ENCODE peak calls at places on chromosomes 16 and 17, in seven cellular contexts. G is A549; L is aorta; W is stomach; E is adrenal gland; R is left ventricle myocardium inferior; U is CD8-positive, alpha-beta memory T cell. T is an unnamed sample. For H3K4me1, the result is how much of the 10 kb centered on the place peaks cover.

GRCh38 chr16:88940196-88941050 is 36.6 kb downstream of the CBFA2T3 start:
- DNase-seq in G (peak), L (no peak), W (no peak), E (no peak), R (no peak), U (no peak), T (peak)

GRCh38 chr17:67629963-67630320 is 87.8 kb upstream of the NOL11 start:
- DNase-seq in G (peak), L (no peak), W (no peak), E (no peak), R (no peak), U (no peak), T (no peak)

GRCh38 chr16:83403751-83404150 is 404.0 kb upstream of the HSBP1 start:
- DNase-seq in G (no peak), L (no peak), W (no peak), E (no peak), R (no peak), U (no peak), T (no peak)

GRCh38 chr17:45270828-45271418 is 9.0 kb upstream of the SPATA32 start:
- DNase-seq in G (no peak), L (no peak), W (no peak), E (no peak), R (no peak), U (peak), T (peak)

GRCh38 chr17:3788200-3788599 is 12.8 kb downstream of the ITGAE start:
- DNase-seq in G (no peak), L (peak), W (no peak), E (no peak), R (no peak), U (peak), T (peak)

GRCh38 chr17:72624652-72625051 is 467.8 kb downstream of the SLC39A11 start:
- DNase-seq in G (no peak), L (no peak), W (no peak), E (no peak), R (no peak), U (no peak), T (no peak)

GRCh38 chr16:56874800-56875199 is 9.8 kb downstream of the SLC12A3 start:
- DNase-seq in G (no peak), L (no peak), W (no peak), E (no peak), R (no peak), U (no peak), T (no peak)

GRCh38 chr17:6536566-6537065 is 19.7 kb downstream of the PITPNM3 start:
- DNase-seq in G (no peak), L (peak), W (peak), E (no peak), R (no peak), U (no peak), T (peak)

GRCh38 chr16:78290498-78291271 is 191.2 kb downstream of the WWOX start:
- DNase-seq in G (no peak), L (no peak), W (no peak), E (no peak), R (no peak), U (no peak), T (no peak)

DNA sequence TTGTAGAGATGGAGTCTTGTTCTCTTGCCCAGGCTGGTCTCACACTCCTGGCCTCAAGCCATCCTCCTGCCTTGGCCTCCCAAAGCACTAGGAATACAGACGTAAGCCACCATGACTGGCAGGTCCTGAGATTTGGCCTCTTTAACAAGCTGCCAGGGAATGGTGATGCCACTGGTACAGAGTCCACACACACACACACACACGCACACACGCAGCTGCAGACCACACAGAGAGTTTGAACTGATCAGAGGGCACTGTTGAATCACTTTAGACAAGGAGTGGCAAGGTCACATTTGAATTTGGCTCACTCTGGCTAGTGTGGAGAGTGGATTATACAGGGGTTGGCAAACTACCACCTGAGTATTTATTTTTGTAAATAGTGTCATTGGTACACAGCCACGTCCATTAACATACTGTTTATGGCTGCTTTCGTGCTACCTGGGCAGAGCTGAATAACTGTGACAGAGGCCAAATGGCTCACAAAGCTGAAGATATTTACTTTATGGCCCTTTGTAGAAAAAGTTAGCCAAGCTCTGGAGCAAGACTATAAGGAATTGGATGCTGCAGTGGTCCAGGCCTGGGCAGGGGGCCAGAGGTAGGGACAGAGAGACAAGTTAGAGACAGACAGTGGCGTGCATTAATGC is 9.9 kb downstream of the ITPRIPL2 start:
- DNase-seq in G (peak), L (no peak), W (peak), E (peak), R (no peak), U (no peak), T (no peak)
- H3K27ac ChIP-seq in G (peak), L (no peak), W (no peak), E (no peak), R (peak), U (no peak), T (no peak)

DNA sequence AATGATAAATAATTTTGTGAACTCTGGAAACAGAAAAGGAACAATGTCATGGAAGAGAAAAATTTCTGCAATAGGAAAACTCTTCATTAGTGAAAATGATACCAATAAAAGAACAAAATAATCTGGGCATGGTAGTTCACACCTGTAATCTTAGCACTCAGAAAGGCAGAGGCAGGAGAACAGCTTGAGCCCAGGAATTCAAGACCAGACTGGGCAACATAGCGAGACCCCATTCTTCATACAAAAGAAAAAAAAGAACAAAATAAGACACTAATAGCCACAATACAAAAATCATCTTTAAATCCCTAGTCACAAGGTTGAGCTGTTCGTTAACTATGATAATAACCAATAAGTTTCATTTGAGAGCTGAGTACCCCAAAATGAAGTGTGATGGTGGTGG is 8.6 kb downstream of the POLG2 start:
- DNase-seq in G (no peak), L (no peak), W (no peak), E (no peak), R (no peak), U (no peak), T (no peak)
- H3K4me1 ChIP-seq in G (under half), L (under half), W (under half), E (under half), R (under half), U (under half), T (under half)

GRCh38 chr16:87851601-87852000 is 17.7 kb downstream of the SLC7A5 start:
- DNase-seq in G (no peak), L (no peak), W (no peak), E (no peak), R (no peak), U (no peak), T (no peak)
- H3K27ac ChIP-seq in G (peak), L (no peak), W (peak), E (no peak), R (no peak), U (peak), T (no peak)

GRCh38 chr17:1582374-1582773 is 19.8 kb upstream of the PITPNA start:
- DNase-seq in G (no peak), L (no peak), W (no peak), E (no peak), R (no peak), U (no peak), T (no peak)
- H3K4me1 ChIP-seq in G (under half), L (under half), W (under half), E (under half), R (under half), U (under half), T (under half)

GRCh38 chr16:30724641-30725464 is 23.4 kb upstream of the PHKG2 start:
- DNase-seq in G (no peak), L (no peak), W (no peak), E (peak), R (peak), U (no peak), T (peak)
- H3K27ac ChIP-seq in G (no peak), L (no peak), W (peak), E (no peak), R (peak), U (no peak), T (no peak)

DNA sequence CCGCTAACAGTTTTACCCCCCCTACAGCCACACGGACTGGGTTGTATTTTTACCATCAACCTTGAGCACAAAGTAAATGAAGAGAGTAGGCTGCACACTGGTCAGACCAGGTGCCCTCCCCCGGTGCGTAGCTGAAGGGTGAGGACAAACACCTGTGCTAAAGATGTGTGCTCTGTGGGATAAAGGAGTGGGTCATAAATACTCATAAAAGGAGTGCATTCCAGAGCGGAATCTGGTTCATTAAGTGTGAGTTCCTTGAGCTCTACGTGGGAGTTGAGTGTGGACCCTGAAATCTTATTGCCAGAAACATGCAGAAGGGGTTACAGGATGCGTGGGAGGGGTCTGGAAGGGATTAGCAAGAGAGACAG is 217.0 kb downstream of the CCDC182 start:
- DNase-seq in G (no peak), L (peak), W (no peak), E (no peak), R (no peak), U (no peak), T (no peak)
- H3K4me1 ChIP-seq in G (half or more), L (under half), W (under half), E (under half), R (half or more), U (under half), T (under half)

GRCh38 chr16:1651509-1652342 is 26.4 kb upstream of the JPT2 start:
- DNase-seq in G (no peak), L (no peak), W (no peak), E (no peak), R (no peak), U (no peak), T (no peak)

GRCh38 chr16:1651055-1651454 is 27.0 kb upstream of the JPT2 start:
- DNase-seq in G (no peak), L (no peak), W (no peak), E (no peak), R (no peak), U (no peak), T (no peak)

GRCh38 chr16:1650131-1650530 is 27.9 kb upstream of the JPT2 start:
- DNase-seq in G (no peak), L (no peak), W (no peak), E (no peak), R (no peak), U (no peak), T (no peak)

GRCh38 chr16:1645914-1646525 is 32.1 kb upstream of the JPT2 start:
- DNase-seq in G (peak), L (no peak), W (no peak), E (no peak), R (no peak), U (no peak), T (no peak)

DNA sequence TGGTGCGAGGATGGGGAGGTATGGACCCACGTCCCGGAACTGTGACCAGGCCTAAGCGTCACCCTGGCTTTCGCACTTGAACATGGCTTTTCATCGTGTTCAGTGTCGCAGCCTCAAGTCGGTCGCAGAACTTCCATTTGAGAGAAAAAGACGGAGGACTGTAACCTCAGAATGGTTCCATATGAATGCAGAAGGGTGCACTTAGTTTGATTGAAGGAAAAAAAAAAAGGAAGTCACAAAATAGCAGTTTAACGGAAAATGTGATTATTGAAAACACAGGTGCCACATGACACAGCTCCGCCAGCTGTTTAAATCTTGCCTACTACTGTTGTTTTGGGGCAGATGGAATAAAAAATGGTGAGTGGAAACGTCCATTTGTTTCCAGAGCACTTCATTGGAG is 30.2 kb upstream of the JPT2 start:
- DNase-seq in G (no peak), L (no peak), W (no peak), E (no peak), R (no peak), U (no peak), T (no peak)
- H3K27ac ChIP-seq in G (no peak), L (no peak), W (no peak), E (no peak), R (no peak), U (no peak), T (no peak)

DNA sequence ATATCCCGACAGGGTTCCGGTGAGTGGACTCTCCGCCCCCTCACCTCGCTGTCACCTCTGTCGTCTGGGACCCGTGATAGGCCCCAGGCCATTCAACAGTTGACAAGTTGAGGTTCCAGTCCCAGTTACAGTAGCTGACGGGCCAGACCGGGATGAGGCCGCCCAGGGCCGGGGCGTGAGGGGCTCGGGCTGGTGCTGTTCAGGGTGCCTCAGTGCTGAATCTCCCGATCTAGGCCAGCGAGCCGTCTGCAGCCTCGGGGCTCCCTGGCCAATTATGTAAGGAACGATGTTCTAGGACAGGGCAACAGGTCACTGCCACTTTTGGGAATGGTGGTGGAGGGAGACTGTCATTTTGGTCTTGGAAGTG is 693 bp downstream of the GABARAPL2 start:
- DNase-seq in G (no peak), L (no peak), W (no peak), E (peak), R (no peak), U (peak), T (peak)
- H3K4me1 ChIP-seq in G (under half), L (under half), W (half or more), E (under half), R (half or more), U (under half), T (under half)

GRCh38 chr16:75024591-75024990 is 25.8 kb downstream of the ZNRF1 start:
- DNase-seq in G (no peak), L (no peak), W (no peak), E (no peak), R (no peak), U (no peak), T (no peak)
- H3K27ac ChIP-seq in G (peak), L (no peak), W (no peak), E (no peak), R (no peak), U (no peak), T (no peak)

GRCh38 chr16:11783319-11784047 is 13.6 kb downstream of the ZC3H7A start:
- DNase-seq in G (no peak), L (no peak), W (no peak), E (no peak), R (no peak), U (peak), T (no peak)
- H3K4me1 ChIP-seq in G (under half), L (under half), W (half or more), E (under half), R (half or more), U (under half), T (under half)